ENCODE peak calls at places on chromosomes 12 and 14, in eight cellular contexts. G is tibial artery, V is stomach, R is body of pancreas, I is BJ, P is fibroblast of lung, Q is NT2/D1, A is left ventricle myocardium inferior. U is an unnamed sample. For H3K27me3, the result is how much of the 10 kb centered on the place peaks cover.

GRCh38 chr12:92955997-92956663 is 27.0 kb upstream of the EEA1 start:
- DNase-seq in G (no peak), V (no peak), R (no peak), I (peak), P (peak), Q (no peak), A (no peak), U (peak)

GRCh38 chr14:34301107-34301734 is 160.8 kb downstream of the SPTSSA start:
- DNase-seq in G (no peak), V (no peak), R (no peak), I (no peak), P (peak), Q (peak), A (no peak), U (peak)

GRCh38 chr12:109793826-109794501 is 39.2 kb downstream of the TRPV4 start:
- DNase-seq in G (no peak), V (no peak), R (no peak), I (no peak), P (no peak), Q (no peak), A (no peak), U (no peak)

GRCh38 chr12:106760184-106760531 is 14.3 kb upstream of the RIC8B start:
- DNase-seq in G (no peak), V (no peak), R (no peak), I (no peak), P (peak), Q (peak), A (no peak), U (no peak)

GRCh38 chr12:25041006-25041741 is 92.3 kb upstream of the BCAT1 start:
- DNase-seq in G (no peak), V (no peak), R (no peak), I (no peak), P (no peak), Q (no peak), A (no peak), U (no peak)

GRCh38 chr12:13099066-13099909 is 4.2 kb downstream of the GSG1 start:
- DNase-seq in G (no peak), V (no peak), R (no peak), I (no peak), P (peak), Q (no peak), A (no peak), U (peak)

GRCh38 chr14:50089213-50089612 is 27.2 kb downstream of the VCPKMT start:
- DNase-seq in G (no peak), V (no peak), R (no peak), I (no peak), P (no peak), Q (no peak), A (no peak), U (no peak)

GRCh38 chr12:30874455-30875313 is 51.9 kb upstream of the TSPAN11 start:
- DNase-seq in G (no peak), V (no peak), R (no peak), I (no peak), P (no peak), Q (no peak), A (peak), U (no peak)

GRCh38 chr14:101226603-101227425 is 323.3 kb upstream of the RTL1 start:
- DNase-seq in G (no peak), V (no peak), R (peak), I (no peak), P (no peak), Q (no peak), A (no peak), U (no peak)

GRCh38 chr12:1832801-1833595 is 12.6 kb downstream of the LRTM2 start:
- DNase-seq in G (no peak), V (no peak), R (no peak), I (no peak), P (no peak), Q (no peak), A (no peak), U (no peak)

GRCh38 chr12:114920828-114921579 is 237.0 kb upstream of the TBX3 start:
- DNase-seq in G (no peak), V (no peak), R (no peak), I (peak), P (peak), Q (no peak), A (no peak), U (no peak)

GRCh38 chr12:104662908-104663307 is 206.2 kb downstream of the CHST11 start:
- DNase-seq in G (no peak), V (no peak), R (no peak), I (no peak), P (no peak), Q (no peak), A (no peak), U (no peak)

GRCh38 chr14:104139460-104140212 is 1.2 kb downstream of the KIF26A start:
- DNase-seq in G (peak), V (no peak), R (peak), I (no peak), P (no peak), Q (peak), A (peak), U (no peak)

GRCh38 chr12:47990351-47991105 is 13.7 kb downstream of the COL2A1 start:
- DNase-seq in G (peak), V (no peak), R (no peak), I (no peak), P (peak), Q (no peak), A (no peak), U (no peak)

GRCh38 chr12:74747305-74747704 is 209.7 kb downstream of the ATXN7L3B start:
- DNase-seq in G (no peak), V (no peak), R (no peak), I (no peak), P (peak), Q (no peak), A (no peak), U (peak)

GRCh38 chr14:91714805-91715204 is 17.1 kb downstream of the CATSPERB start:
- DNase-seq in G (no peak), V (no peak), R (no peak), I (no peak), P (no peak), Q (no peak), A (no peak), U (no peak)

GRCh38 chr14:67571275-67571990 is 28.6 kb downstream of the PIGH start:
- DNase-seq in G (peak), V (peak), R (peak), I (no peak), P (peak), Q (peak), A (peak), U (peak)

GRCh38 chr14:78631551-78631950 is 461.4 kb downstream of the NRXN3 start:
- DNase-seq in G (no peak), V (no peak), R (no peak), I (no peak), P (no peak), Q (no peak), A (no peak), U (no peak)

GRCh38 chr12:30847259-30847658 is 79.3 kb upstream of the TSPAN11 start:
- DNase-seq in G (no peak), V (no peak), R (no peak), I (no peak), P (peak), Q (peak), A (no peak), U (peak)

GRCh38 chr12:12716151-12716844 is 870 bp upstream of the CDKN1B start:
- DNase-seq in G (no peak), V (no peak), R (peak), I (no peak), P (peak), Q (no peak), A (no peak), U (peak)

GRCh38 chr12:122368361-122369073 is 54.0 kb downstream of the CLIP1 start:
- DNase-seq in G (no peak), V (no peak), R (peak), I (peak), P (peak), Q (no peak), A (no peak), U (peak)

GRCh38 chr12:56260921-56261320 is 2.7 kb upstream of the ANKRD52 start:
- DNase-seq in G (no peak), V (no peak), R (no peak), I (no peak), P (no peak), Q (no peak), A (no peak), U (no peak)

GRCh38 chr14:64572721-64573508 is 23.2 kb downstream of the PPP1R36 start:
- DNase-seq in G (no peak), V (no peak), R (no peak), I (no peak), P (peak), Q (peak), A (no peak), U (no peak)

GRCh38 chr14:91577632-91578233 is 67.6 kb upstream of the PPP4R3A start:
- DNase-seq in G (no peak), V (no peak), R (no peak), I (no peak), P (no peak), Q (no peak), A (no peak), U (no peak)

GRCh38 chr14:47438650-47439140 is 236.7 kb downstream of the MDGA2 start:
- DNase-seq in G (no peak), V (no peak), R (no peak), I (no peak), P (peak), Q (no peak), A (no peak), U (peak)

GRCh38 chr14:29738056-29738455 is 189.6 kb downstream of the PRKD1 start:
- DNase-seq in G (no peak), V (no peak), R (no peak), I (no peak), P (no peak), Q (no peak), A (no peak), U (no peak)

GRCh38 chr12:1611775-1612174 is 17.3 kb upstream of the WNT5B start:
- DNase-seq in G (no peak), V (no peak), R (no peak), I (peak), P (peak), Q (no peak), A (no peak), U (peak)

GRCh38 chr12:110247340-110248095 is 33.5 kb upstream of the ATP2A2 start:
- DNase-seq in G (peak), V (peak), R (peak), I (no peak), P (peak), Q (no peak), A (peak), U (peak)

GRCh38 chr14:86946446-86946845 is 1046.5 kb downstream of the GALC start:
- DNase-seq in G (no peak), V (no peak), R (no peak), I (no peak), P (no peak), Q (no peak), A (no peak), U (no peak)

GRCh38 chr14:92986254-92987147 is 63.6 kb downstream of the CHGA start:
- DNase-seq in G (peak), V (peak), R (peak), I (no peak), P (peak), Q (no peak), A (no peak), U (peak)

DNA sequence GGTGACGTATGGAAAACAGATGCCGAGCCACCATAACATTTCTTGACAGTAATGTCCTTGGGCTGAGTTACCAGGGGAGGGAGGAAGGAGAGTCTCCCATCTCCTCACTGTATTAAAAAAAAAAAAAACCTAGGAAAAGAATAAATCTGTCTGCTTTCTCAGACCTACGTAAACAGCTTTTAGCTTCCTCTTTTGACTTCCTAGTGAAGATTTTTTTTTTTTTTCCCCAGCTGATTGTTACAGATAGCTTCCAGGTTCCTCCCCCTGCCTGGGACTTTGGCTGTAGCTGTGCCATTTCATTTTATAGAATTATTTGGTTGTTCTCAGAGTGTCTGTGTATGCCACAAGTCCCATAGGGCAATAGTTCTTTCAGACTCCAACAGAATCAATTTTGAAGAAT is 23.0 kb upstream of the GNS start:
- DNase-seq in G (no peak), V (no peak), R (no peak), I (no peak), P (no peak), Q (no peak), A (no peak), U (no peak)
- H3K4me3 ChIP-seq in G (peak), V (peak), R (peak), I (no peak), P (no peak), Q (no peak), A (peak), U (no peak)

GRCh38 chr12:131054345-131055092 is 100.8 kb downstream of the ADGRD1 start:
- DNase-seq in G (peak), V (no peak), R (no peak), I (no peak), P (no peak), Q (no peak), A (no peak), U (no peak)

GRCh38 chr12:131052891-131053290 is 99.2 kb downstream of the ADGRD1 start:
- DNase-seq in G (no peak), V (no peak), R (no peak), I (no peak), P (no peak), Q (no peak), A (no peak), U (no peak)

GRCh38 chr12:131055093-131055465 is 101.4 kb downstream of the ADGRD1 start:
- DNase-seq in G (peak), V (no peak), R (no peak), I (no peak), P (no peak), Q (no peak), A (no peak), U (no peak)

GRCh38 chr12:131052063-131052781 is 98.5 kb downstream of the ADGRD1 start:
- DNase-seq in G (no peak), V (no peak), R (no peak), I (no peak), P (no peak), Q (no peak), A (no peak), U (no peak)

GRCh38 chr12:131053567-131053966 is 99.9 kb downstream of the ADGRD1 start:
- DNase-seq in G (no peak), V (no peak), R (no peak), I (no peak), P (no peak), Q (no peak), A (no peak), U (no peak)
- H3K27me3 ChIP-seq in G (under half), V (under half), R (under half), I (under half), P (under half), Q (under half), A (under half), U (under half)

GRCh38 chr14:28608438-28608837 is 158.1 kb upstream of the FOXG1 start:
- DNase-seq in G (no peak), V (no peak), R (no peak), I (no peak), P (peak), Q (no peak), A (no peak), U (no peak)

GRCh38 chr14:28612414-28612813 is 154.2 kb upstream of the FOXG1 start:
- DNase-seq in G (no peak), V (no peak), R (no peak), I (no peak), P (no peak), Q (no peak), A (no peak), U (no peak)

GRCh38 chr14:28609228-28609828 is 157.3 kb upstream of the FOXG1 start:
- DNase-seq in G (no peak), V (peak), R (peak), I (no peak), P (peak), Q (peak), A (no peak), U (peak)

DNA sequence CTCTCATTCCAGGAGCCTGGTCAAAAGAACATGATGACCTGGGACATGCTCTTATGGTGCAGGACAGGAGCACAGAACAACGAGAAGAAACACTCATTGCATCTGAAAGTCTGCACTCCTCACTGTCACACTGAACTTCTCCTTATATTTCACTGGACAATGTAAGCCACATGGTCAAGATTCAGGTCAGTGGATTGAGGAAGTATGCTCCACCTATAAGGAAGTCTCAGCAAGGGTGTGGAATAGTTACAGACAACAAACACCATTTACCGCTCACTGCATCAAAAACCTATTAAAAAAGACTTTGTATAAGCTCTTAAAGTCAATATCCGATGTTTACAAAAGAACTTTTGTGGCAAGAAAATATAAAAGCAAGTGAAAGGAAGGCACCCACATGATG is 153.1 kb upstream of the FOXG1 start:
- DNase-seq in G (no peak), V (no peak), R (no peak), I (no peak), P (no peak), Q (no peak), A (no peak), U (no peak)
- H3K4me3 ChIP-seq in G (no peak), V (no peak), R (no peak), I (no peak), P (no peak), Q (no peak), A (no peak), U (no peak)

DNA sequence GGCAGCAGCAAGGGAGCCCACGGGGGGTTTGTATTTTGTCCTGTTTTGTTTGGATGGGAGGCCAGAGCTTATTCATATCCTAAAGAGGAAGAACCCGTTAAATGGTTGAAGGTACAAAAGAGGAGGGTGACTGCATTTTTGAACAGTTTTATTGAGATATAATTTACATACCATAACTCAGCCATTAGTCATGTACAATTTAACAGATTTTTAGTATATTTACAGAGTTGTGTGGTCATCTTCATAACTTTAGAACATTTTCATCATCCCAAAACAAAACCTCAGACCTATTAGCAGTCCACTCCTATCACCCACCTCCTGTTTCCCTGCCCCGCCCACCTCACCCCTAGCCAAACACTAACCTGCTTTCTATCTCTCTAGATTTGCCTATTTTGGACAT is 12.6 kb downstream of the NRDE2 start:
- DNase-seq in G (no peak), V (no peak), R (no peak), I (peak), P (no peak), Q (no peak), A (no peak), U (no peak)
- H3K27me3 ChIP-seq in G (under half), V (under half), R (under half), I (under half), P (under half), Q (under half), A (under half), U (under half)

GRCh38 chr12:124565071-124565491 is 2.3 kb downstream of the NCOR2 start:
- DNase-seq in G (peak), V (no peak), R (peak), I (no peak), P (peak), Q (no peak), A (no peak), U (no peak)
- H3K4me3 ChIP-seq in G (peak), V (peak), R (no peak), I (peak), P (no peak), Q (peak), A (peak), U (no peak)

GRCh38 chr12:4819654-4820053 is 90.1 kb upstream of the KCNA1 start:
- DNase-seq in G (no peak), V (no peak), R (no peak), I (no peak), P (peak), Q (no peak), A (no peak), U (no peak)
- H3K27me3 ChIP-seq in G (under half), V (under half), R (under half), I (under half), P (under half), Q (under half), A (under half), U (under half)

GRCh38 chr12:82638324-82638723 is 48.4 kb upstream of the TMTC2 start:
- DNase-seq in G (no peak), V (no peak), R (no peak), I (no peak), P (no peak), Q (no peak), A (no peak), U (no peak)

DNA sequence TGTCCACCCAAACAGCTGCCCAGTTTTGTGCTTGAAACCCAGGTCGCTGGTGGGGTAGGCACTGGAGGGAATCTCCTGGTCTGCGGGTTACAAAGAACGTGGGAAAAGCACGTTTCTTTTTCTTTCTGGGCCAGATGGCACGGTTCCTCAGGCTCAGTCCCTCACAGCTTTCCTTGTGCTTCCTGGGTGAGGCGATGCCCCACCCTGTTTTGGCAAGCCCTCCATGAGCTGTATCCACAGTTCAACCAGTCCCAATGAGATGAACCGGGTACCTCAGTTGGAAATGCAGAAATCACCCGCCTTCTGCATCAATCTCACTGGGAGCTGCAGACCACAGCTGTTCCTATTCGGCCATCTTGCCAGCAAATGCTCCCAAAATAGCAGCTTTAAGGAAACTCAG is 51.4 kb upstream of the TMTC2 start:
- DNase-seq in G (no peak), V (no peak), R (no peak), I (no peak), P (no peak), Q (no peak), A (no peak), U (no peak)
- H3K4me3 ChIP-seq in G (no peak), V (no peak), R (no peak), I (no peak), P (no peak), Q (no peak), A (no peak), U (no peak)

GRCh38 chr12:54021432-54022013 is 6.7 kb upstream of the HOXC6 start:
- DNase-seq in G (no peak), V (no peak), R (no peak), I (no peak), P (no peak), Q (no peak), A (no peak), U (peak)

GRCh38 chr12:54025507-54026393 is 2.5 kb upstream of the HOXC6 start:
- DNase-seq in G (no peak), V (no peak), R (no peak), I (no peak), P (no peak), Q (no peak), A (no peak), U (no peak)

GRCh38 chr12:54024581-54024980 is 3.7 kb upstream of the HOXC6 start:
- DNase-seq in G (no peak), V (no peak), R (no peak), I (no peak), P (no peak), Q (no peak), A (no peak), U (no peak)

GRCh38 chr12:54022960-54023884 is 5.0 kb upstream of the HOXC6 start:
- DNase-seq in G (no peak), V (no peak), R (no peak), I (no peak), P (no peak), Q (no peak), A (no peak), U (no peak)

DNA sequence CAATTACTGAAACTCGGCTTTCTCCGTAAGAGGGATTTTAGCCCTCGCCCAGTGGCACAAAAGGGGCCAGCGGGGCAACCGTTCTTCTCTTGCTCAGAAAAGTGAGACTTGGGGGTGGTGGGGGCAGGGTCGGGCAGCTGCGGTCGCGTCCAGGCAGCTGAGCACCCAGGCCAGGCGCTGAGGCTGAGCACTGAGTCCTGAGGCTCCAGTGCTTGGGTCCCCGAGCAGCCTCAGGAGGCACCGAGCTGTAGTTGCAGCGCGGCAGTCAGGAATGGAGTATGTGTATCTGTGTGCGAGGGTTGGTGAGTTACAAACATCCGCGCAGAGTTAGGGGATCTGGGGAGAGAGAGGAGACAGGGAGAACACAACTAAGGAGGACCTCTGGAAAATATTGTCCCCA is 4.1 kb upstream of the HOXC6 start:
- DNase-seq in G (no peak), V (no peak), R (no peak), I (no peak), P (no peak), Q (no peak), A (no peak), U (no peak)
- H3K27me3 ChIP-seq in G (under half), V (under half), R (under half), I (under half), P (under half), Q (half or more), A (half or more), U (half or more)

GRCh38 chr14:66247662-66248061 is 238.5 kb upstream of the CCDC196 start:
- DNase-seq in G (no peak), V (no peak), R (no peak), I (no peak), P (no peak), Q (no peak), A (no peak), U (no peak)
- H3K4me3 ChIP-seq in G (no peak), V (no peak), R (no peak), I (no peak), P (no peak), Q (no peak), A (no peak), U (no peak)

U was measured in bronchial epithelial cell.